ENCODE peak calls at places on chromosome 20, in five cellular contexts. A is suprapubic skin, Z is heart left ventricle, X is GM12878, H is AG10803. T is an unnamed sample.

GRCh38 chr20:36008461-36009035 is 40.2 kb downstream of the CNBD2 start:
- DNase-seq in A (no peak), Z (no peak), X (no peak), H (no peak), T (no peak)

GRCh38 chr20:60572991-60573390 is 614.8 kb downstream of the CDH26 start:
- DNase-seq in A (no peak), Z (no peak), X (no peak), H (no peak), T (no peak)

GRCh38 chr20:62011403-62011791 is 54.3 kb downstream of the TAF4 start:
- DNase-seq in A (no peak), Z (no peak), X (no peak), H (no peak), T (no peak)

GRCh38 chr20:46963758-46964181 is 69.1 kb downstream of the EYA2 start:
- DNase-seq in A (no peak), Z (no peak), X (no peak), H (peak), T (no peak)

GRCh38 chr20:40073535-40074111 is 615.4 kb downstream of the MAFB start:
- DNase-seq in A (no peak), Z (no peak), X (no peak), H (no peak), T (no peak)

GRCh38 chr20:59013959-59014608 is 5.1 kb upstream of the TUBB1 start:
- DNase-seq in A (no peak), Z (no peak), X (no peak), H (peak), T (no peak)

GRCh38 chr20:19966840-19967239 is 50.3 kb upstream of the NAA20 start:
- DNase-seq in A (no peak), Z (no peak), X (no peak), H (no peak), T (no peak)

GRCh38 chr20:15642099-15642498 is 931.1 kb downstream of the KIF16B start:
- DNase-seq in A (no peak), Z (no peak), X (no peak), H (no peak), T (no peak)

GRCh38 chr20:53736122-53736756 is 142.6 kb upstream of the ZNF217 start:
- DNase-seq in A (no peak), Z (no peak), X (no peak), H (peak), T (peak)

GRCh38 chr20:36493013-36493800 is 48.1 kb upstream of the MYL9 start:
- DNase-seq in A (peak), Z (no peak), X (no peak), H (no peak), T (peak)

GRCh38 chr20:3911956-3912355 is 22.8 kb downstream of the PANK2 start:
- DNase-seq in A (no peak), Z (no peak), X (no peak), H (no peak), T (no peak)

DNA sequence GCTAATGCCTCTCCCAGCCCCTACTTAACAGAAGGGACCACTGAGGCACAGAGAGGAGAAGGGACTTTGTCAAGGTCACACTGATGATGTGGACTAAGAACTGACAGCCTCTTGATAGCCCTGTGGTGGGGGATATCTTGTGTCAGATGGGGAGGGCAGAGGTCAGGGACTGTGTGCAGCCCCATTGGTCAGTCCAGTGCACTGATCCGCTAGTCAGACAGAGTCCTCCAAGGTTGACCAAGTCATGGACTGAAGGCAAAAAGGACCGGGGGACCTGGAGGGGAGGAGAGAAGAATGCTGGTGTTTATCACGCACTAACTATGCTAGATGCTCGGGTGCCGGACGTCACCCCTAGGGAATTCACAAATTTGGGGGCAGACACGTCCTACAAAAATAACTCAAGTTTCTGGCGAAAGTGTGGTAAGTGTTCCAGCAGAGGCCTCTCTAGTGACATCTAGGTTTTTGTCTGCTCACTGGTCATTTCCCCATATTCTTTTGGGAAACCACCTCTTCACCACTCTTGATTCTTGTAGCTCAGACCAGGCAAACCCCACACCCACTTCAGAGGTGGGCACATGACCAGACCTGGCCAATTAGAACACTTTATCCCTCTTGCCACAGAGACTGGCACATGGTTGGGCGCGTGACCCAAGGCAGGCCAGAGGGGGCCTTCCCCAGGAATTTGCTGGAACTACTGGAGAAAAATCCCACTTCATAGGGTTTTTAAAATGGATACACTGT is 21.0 kb downstream of the TCF15 start:
- DNase-seq in A (no peak), Z (no peak), X (peak), H (no peak), T (no peak)
- TF ChIP-seq CTCF in A (no peak), Z (no peak), X (peak), H (no peak), T (no peak)

GRCh38 chr20:32203556-32204484 is 3.7 kb downstream of the PLAGL2 start:
- DNase-seq in A (no peak), Z (no peak), X (no peak), H (no peak), T (peak)
- H3K4me3 ChIP-seq in A (peak), Z (no peak), X (peak), H (no peak), T (no peak)

DNA sequence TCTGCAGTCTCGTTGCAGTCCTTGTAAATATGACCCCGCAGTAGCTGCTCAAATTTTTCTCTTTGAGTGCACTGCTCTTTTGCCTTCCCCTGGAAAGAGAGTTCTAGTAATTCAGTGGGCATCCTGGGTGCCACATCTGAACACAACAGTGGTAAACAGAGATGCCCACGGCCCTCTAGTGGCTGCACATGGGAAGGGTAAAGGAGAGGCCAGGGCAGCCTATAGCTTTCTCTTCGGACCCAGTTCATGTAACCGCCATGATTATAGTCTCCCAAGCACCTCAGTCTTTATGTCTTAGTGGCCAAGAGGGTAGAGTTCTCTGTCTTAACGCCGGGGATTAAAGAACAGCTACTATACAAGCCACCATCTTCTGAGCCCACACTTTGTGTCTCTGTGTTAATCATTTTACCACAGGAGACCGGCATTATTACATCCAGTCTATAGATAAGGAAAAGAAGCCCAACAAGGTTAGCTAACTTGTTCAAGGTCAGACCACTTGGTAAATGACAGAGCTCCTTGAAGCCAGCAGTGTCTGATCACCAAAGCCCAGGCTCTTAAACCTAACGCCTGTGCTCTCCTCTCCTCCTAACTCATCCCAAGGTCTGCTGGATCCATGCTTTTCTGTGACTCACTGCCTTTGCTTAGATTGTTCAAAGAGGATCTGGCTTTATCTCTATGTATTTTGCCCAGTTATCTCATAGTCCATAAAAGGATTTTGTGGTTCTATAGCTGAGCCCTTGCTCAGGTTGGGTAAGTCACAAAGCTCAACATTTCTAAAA is 81.8 kb downstream of the ISM1 start:
- DNase-seq in A (no peak), Z (no peak), X (no peak), H (peak), T (peak)
- TF ChIP-seq CTCF in A (peak), Z (peak), X (peak), H (peak), T (peak)

GRCh38 chr20:38725959-38726848 is 1.9 kb downstream of the SLC32A1 start:
- DNase-seq in A (no peak), Z (no peak), X (no peak), H (peak), T (peak)
- H3K4me3 ChIP-seq in A (no peak), Z (no peak), X (no peak), H (no peak), T (no peak)

GRCh38 chr20:45946149-45946970 is 11.9 kb downstream of the PCIF1 start:
- DNase-seq in A (peak), Z (peak), X (no peak), H (peak), T (no peak)
- TF ChIP-seq CTCF in A (no peak), Z (no peak), X (no peak), H (no peak), T (no peak)

GRCh38 chr20:34300809-34301586 is 2.2 kb downstream of the AHCY start:
- DNase-seq in A (no peak), Z (no peak), X (no peak), H (no peak), T (peak)
- H3K4me3 ChIP-seq in A (no peak), Z (no peak), X (peak), H (no peak), T (peak)

GRCh38 chr20:2172305-2173175 is 70.9 kb downstream of the STK35 start:
- DNase-seq in A (peak), Z (peak), X (peak), H (peak), T (peak)
- TF ChIP-seq CTCF in A (peak), Z (peak), X (peak), H (peak), T (peak)

DNA sequence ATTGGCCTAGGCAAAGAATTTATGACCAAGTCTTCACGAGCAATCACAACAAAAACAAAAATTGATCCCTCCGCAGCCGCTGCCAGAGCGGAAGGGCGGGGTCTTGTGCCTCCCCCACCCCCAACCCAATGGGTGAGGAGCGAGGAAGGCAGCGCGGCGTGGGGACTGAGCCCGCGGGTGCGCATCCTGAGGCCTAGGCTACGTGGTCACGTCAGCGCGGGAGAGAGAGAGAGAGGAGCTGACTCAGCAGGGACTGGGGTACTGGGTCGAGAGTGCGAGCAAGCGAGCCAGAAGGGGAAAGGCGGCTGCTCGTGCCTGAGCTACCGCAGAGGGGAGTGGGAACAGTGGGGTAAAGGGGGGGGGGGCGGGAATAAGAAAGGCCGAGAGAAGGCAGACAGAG is 90.1 kb upstream of the FERMT1 start:
- DNase-seq in A (no peak), Z (no peak), X (no peak), H (no peak), T (no peak)
- H3K4me3 ChIP-seq in A (no peak), Z (no peak), X (no peak), H (no peak), T (no peak)

GRCh38 chr20:16902657-16903056 is 154.5 kb downstream of the OTOR start:
- DNase-seq in A (no peak), Z (no peak), X (no peak), H (no peak), T (no peak)

DNA sequence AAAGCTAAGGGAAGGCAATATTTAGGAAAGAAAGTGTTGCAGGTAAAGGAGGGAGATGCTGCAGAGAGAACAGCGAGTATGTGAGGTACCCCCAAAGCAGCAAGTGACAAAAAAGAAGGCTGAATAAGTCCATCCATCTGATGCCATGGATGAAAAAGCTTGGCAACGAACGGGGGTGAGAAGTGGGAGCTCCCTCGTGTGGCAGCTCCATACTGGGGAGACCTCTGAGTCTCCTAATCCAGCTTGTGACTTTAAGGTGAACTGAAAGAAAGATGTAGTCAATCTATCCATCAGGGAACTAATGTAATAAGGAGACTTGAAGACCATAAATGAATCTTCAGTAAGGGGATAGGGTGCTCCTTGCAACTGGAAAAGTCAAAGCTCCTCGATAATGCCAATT is 156.6 kb downstream of the OTOR start:
- DNase-seq in A (no peak), Z (no peak), X (no peak), H (no peak), T (no peak)
- TF ChIP-seq CTCF in A (no peak), Z (no peak), X (no peak), H (no peak), T (peak)

DNA sequence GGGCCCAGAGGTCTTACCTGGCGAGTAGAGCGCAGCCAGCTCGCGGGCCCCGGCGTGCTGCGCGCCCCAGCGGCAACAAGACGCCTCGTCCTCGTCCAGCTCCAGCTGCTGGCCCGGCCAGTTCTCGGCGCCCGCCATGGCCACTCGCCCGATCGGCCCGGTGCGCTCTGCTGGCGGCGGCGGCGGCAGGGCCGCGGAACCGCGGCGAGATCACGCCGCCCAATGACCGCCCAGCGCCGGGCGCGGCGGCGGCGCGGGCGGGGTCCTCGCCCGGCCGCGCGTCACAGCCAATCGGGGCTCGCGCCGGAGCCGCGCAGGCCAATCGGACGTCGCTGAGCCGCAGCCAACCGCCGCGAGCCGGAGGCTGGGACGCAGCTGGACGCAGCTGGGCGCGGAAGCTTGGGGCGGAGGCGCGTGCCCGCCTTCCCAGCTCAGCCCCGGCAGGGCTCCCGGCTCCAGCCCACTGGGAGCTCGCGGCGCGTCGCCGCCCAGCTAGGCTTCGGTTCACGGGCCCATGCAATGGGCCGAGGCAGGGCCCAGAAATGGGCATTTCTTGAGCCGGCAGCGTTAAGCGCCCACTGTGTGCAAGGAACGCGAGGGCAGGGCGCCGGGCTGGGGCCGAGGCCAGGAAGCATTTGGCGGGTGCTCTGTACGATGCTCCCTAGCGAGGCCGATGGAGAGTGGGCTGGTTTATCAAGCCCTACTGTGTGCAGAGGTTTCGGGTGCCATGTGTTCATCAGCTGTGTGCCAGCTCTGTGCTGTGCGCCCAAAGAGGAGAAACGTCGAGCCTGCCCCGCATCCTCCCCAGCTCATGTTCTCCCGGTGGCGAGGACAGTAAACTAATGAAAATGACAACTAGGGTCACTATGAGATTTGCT is at the start of gene PEDS1:
- DNase-seq in A (peak), Z (peak), X (peak), H (peak), T (peak)
- H3K4me3 ChIP-seq in A (peak), Z (peak), X (peak), H (peak), T (peak)